ENCODE peak calls at places on chromosome 6, in five cellular contexts. R, E, Y, L and A are unnamed samples. For H3K9me3, the result is how much of the 10 kb centered on the place peaks cover.

GRCh38 chr6:130366011-130366963 is at the start of gene TMEM200A:
- DNase-seq in L (peak), Y (peak), E (peak), R (peak), A (no peak)

GRCh38 chr6:101399627-101399955 is 6.1 kb downstream of the GRIK2 start:
- DNase-seq in Y (no peak), R (no peak), L (no peak), E (no peak), A (no peak)

GRCh38 chr6:157075549-157076426 is 247.5 kb downstream of the TMEM242 start:
- DNase-seq in R (no peak), L (no peak), Y (no peak), E (peak), A (no peak)

GRCh38 chr6:17872908-17873307 is 114.5 kb downstream of the KIF13A start:
- DNase-seq in R (no peak), E (no peak), Y (no peak), L (no peak), A (no peak)

GRCh38 chr6:6635291-6635690 is 46.8 kb downstream of the LY86 start:
- DNase-seq in L (no peak), R (no peak), Y (no peak), E (no peak), A (no peak)

GRCh38 chr6:46062312-46062711 is 46.7 kb upstream of the CLIC5 start:
- DNase-seq in R (no peak), Y (no peak), L (peak), E (no peak), A (no peak)

GRCh38 chr6:39029156-39030011 is 19.2 kb upstream of the GLP1R start:
- DNase-seq in R (no peak), L (no peak), E (no peak), Y (peak), A (no peak)

GRCh38 chr6:157840776-157841175 is 17.7 kb downstream of the SNX9 start:
- DNase-seq in Y (no peak), L (no peak), R (no peak), E (peak), A (peak)

GRCh38 chr6:169978615-169979161 is 227.3 kb downstream of the ERMARD start:
- DNase-seq in L (peak), Y (no peak), E (peak), R (no peak), A (no peak)

GRCh38 chr6:122701666-122702065 is 77.8 kb upstream of the FABP7 start:
- DNase-seq in Y (no peak), E (no peak), R (no peak), L (no peak), A (no peak)

GRCh38 chr6:19303381-19303780 is 533.8 kb upstream of the ID4 start:
- DNase-seq in E (no peak), L (no peak), Y (no peak), R (no peak), A (no peak)

DNA sequence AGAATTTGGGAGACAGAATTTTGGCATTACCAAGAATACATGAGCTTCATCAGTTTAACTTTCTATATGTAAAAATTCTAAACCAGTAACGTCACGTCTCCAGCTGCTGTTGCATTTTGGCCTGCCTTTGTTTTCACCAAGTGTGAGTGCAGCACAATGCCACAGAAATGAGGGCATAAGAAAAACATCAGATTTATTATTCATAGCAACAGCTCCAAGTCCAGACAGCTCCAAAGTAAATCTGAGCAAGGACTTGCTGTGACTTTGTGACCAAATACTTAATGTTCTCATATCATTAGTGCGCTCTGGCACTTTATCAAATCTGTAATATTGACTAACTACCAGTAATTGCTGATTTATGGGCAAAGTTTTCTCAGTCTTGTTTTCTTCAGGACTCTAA is 11.0 kb upstream of the FBXL4 start:
- DNase-seq in Y (no peak), R (no peak), E (no peak), L (no peak), A (no peak)
- H3K9me3 ChIP-seq in Y (under half), R (under half), E (under half), L (under half), A (under half)

GRCh38 chr6:52356017-52356416 is 5.9 kb upstream of the PAQR8 start:
- DNase-seq in Y (no peak), L (no peak), R (no peak), E (no peak), A (no peak)
- H3K27ac ChIP-seq in Y (no peak), L (no peak), R (no peak), E (no peak), A (no peak)

DNA sequence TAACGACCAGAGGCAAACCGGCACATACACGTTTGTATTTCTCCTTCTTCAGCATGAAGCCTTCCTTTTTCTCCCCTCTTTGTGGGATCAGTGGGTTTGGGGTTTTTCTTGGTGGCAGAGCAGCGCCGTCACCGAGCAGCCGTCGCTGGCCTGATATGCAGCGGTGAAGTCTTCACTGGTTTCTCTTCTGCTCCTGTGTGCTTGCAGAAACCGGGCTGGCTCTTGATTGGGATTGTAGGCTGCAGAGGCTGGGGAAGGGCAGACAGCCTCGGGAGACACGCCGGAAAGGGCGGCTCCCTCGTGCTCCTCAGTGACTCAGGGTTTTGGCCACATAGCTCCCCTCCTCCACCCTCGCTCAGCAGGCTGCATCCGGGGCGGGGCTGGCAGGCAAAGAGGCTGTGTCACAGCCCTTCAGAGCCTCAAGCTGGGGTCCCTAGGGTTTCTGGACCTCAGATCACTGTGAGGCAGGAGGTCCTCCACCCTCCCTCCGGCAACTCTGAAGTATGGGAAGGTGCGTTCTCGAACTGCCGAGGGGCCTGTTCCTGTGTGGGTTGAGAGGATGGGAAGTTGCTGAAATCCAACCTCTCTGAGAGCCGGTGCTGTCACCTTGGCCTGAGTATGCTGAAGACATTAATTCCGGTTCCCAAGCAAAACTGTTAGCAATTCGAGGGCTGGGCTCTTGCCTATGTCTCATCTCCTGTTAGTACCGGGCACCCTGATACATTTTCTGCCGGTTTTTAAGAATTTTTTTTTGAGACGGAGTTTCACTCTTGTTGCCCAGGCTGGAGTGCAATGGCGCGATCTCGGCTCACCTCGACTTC is 24.2 kb downstream of the NQO2 start:
- DNase-seq in R (peak), E (peak), Y (peak), L (peak), A (peak)
- H3K4me3 ChIP-seq in R (peak), E (peak), Y (no peak), L (peak), A (no peak)

DNA sequence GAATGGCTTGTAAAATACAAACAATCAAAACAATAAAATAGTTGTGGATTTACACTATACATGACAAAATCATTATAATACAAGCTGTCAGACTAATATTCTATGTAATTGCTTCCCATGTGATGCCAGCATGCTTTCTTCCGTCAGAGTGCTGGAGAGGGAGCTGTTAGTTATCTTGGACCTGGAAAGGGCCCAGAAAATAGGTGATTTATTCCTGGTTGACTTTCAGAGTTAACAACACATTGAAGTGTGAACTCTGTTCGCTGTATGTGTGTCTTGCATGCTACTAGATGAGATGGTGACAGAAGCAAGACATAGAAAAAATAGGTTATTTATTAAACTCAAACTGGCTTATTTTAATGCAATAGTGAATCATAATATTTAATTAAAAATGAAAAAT is 70.2 kb downstream of the CDYL start:
- DNase-seq in E (no peak), R (no peak), Y (no peak), L (no peak), A (no peak)
- H3K9me3 ChIP-seq in E (under half), R (under half), Y (under half), L (under half), A (under half)